ENCODE peak calls at places on chromosomes 6 and 20, in four cellular contexts. X is spleen, D is H1, B is HepG2. W is an unnamed sample.

GRCh38 chr20:9200196-9200595 is 131.3 kb downstream of the PLCB4 start:
- DNase-seq in D (no peak), B (no peak), X (no peak), W (no peak)

GRCh38 chr6:24188571-24188970 is 62.6 kb downstream of the NRSN1 start:
- DNase-seq in B (no peak), X (no peak), D (no peak), W (no peak)

GRCh38 chr6:105051941-105052471 is 95.1 kb downstream of the LIN28B start:
- DNase-seq in D (no peak), X (no peak), B (no peak), W (no peak)

GRCh38 chr6:100118301-100118700 is 124.3 kb upstream of the MCHR2 start:
- DNase-seq in D (no peak), B (no peak), X (no peak), W (no peak)

GRCh38 chr20:33858666-33859065 is 47.5 kb downstream of the CHMP4B start:
- DNase-seq in B (no peak), X (no peak), D (no peak), W (no peak)

GRCh38 chr6:156775717-156776116 is 1.5 kb upstream of the ARID1B start:
- DNase-seq in X (no peak), D (no peak), B (no peak), W (no peak)

GRCh38 chr6:148968636-148969270 is 221.9 kb downstream of the UST start:
- DNase-seq in D (no peak), X (no peak), B (peak), W (no peak)

GRCh38 chr6:31180500-31180899 is 10.0 kb upstream of the POU5F1 start:
- DNase-seq in X (peak), B (no peak), D (no peak), W (peak)

GRCh38 chr20:41854765-41855164 is 236.6 kb upstream of the CHD6 start:
- DNase-seq in D (no peak), X (no peak), B (no peak), W (no peak)

GRCh38 chr6:88586371-88587157 is 376.9 kb downstream of the RNGTT start:
- DNase-seq in B (no peak), D (no peak), X (no peak), W (peak)

DNA sequence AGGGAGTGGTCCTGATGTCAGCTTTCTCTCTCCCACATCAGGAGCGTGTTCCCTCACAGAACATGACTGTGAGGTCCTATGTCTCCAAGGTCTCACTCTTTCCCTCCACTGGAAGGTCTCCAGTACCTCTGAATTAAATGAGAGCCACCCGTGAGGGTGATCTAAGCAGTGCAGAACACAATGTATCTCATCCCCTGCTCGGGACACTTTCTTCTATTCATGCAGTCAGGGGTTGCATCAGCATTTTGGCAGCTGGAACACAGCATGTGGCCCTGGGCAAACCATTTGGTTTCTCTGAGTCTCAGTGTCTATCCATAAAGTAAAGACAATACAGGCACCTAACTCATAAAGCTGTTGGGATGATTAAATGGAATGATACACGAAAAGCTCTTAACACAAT is 34.2 kb downstream of the MAFB start:
- DNase-seq in D (no peak), B (no peak), X (no peak), W (no peak)
- H3K4me3 ChIP-seq in D (no peak), B (no peak), X (no peak), W (no peak)

DNA sequence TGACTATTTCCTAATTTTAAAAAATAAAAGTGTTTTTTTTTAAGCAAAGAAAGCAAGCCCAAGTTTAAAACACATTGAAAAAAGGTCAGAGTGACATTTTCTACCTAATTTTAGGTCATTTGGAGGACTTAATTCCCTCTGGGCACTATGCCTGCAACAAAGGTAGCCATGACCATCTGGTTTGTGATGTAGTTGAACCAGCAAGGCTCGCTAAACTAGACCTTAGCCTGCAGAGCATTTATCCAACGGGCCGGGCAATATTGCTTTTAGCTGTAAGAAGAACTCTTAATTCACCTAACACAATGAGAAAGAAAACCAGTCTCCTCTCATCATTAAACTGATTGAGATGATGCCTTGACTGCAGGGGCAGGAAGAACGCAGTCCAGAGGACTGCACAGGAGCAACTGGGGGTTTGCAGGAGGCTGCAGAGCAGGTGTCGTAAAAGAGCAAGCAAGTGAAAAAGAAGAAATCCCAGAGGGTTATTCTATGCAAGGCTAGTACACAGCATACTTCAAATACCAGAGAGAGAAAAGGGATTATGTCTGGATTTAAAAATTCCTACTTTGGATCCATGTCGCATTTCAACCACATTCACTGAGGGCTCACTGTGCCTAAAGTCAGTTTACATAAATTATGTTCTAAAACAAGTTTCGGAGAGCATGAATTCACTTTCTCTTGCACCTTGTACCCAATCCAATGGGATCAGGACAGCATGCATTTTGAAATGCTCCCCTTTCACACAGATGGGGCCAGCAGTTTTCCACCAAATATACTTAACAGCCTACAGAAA is 12.8 kb downstream of the TRAF3IP2 start:
- DNase-seq in X (no peak), B (no peak), D (no peak), W (no peak)
- TF ChIP-seq POLR2AphosphoS5 in X (no peak), B (no peak), D (no peak), W (no peak)

GRCh38 chr6:53802582-53802981 is 7.8 kb downstream of the LRRC1 start:
- DNase-seq in D (no peak), X (no peak), B (no peak), W (no peak)
- H3K4me3 ChIP-seq in D (no peak), X (no peak), B (no peak), W (no peak)

DNA sequence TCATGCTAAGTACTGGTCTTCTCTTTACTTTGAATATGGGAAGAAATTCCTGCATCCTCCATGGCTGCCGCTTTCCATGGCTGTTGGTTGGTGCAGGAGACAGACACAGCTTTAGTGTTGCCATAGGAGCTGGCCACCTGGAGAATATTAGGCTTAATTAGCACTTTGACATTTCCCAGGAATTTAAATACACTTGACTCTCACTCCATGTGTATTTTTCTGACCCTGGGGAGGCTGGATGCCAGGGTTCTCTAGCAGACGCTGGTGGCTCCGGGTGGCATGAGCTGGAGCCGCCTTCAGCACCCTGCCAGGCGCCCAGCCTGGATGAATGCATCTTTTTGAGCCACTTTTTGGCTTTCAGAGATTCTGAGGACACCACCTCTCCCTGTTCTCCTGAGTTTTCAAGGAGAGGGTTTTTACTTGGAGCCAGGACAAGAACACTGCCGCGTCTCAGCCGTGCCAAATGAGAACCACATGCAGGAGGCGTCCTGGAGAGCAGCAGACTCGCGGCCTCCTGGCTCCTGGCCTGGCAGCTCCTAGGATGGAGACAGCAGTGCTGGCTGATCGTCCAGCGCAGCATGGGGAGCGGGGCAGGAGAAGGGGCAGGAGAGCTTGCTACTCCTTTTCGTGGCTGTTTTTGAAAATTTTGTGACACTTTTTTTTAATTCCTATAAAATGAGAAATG is 258.8 kb downstream of the SMOC2 start:
- DNase-seq in B (no peak), X (no peak), D (no peak), W (peak)
- TF ChIP-seq POLR2AphosphoS5 in B (no peak), X (no peak), D (no peak), W (peak)

GRCh38 chr6:34145161-34146020 is 496 bp downstream of the GRM4 start:
- DNase-seq in B (no peak), D (no peak), X (peak), W (peak)
- H3K4me3 ChIP-seq in B (no peak), D (peak), X (peak), W (peak)

GRCh38 chr6:144064831-144065668 is 30.3 kb downstream of the SF3B5 start:
- DNase-seq in D (no peak), X (peak), B (no peak), W (no peak)
- TF ChIP-seq POLR2AphosphoS5 in D (no peak), X (no peak), B (no peak), W (no peak)

GRCh38 chr6:160103825-160104100 is 17.9 kb upstream of the SLC22A1 start:
- DNase-seq in B (no peak), X (peak), D (no peak), W (no peak)
- H3K4me3 ChIP-seq in B (no peak), X (no peak), D (no peak), W (no peak)

DNA sequence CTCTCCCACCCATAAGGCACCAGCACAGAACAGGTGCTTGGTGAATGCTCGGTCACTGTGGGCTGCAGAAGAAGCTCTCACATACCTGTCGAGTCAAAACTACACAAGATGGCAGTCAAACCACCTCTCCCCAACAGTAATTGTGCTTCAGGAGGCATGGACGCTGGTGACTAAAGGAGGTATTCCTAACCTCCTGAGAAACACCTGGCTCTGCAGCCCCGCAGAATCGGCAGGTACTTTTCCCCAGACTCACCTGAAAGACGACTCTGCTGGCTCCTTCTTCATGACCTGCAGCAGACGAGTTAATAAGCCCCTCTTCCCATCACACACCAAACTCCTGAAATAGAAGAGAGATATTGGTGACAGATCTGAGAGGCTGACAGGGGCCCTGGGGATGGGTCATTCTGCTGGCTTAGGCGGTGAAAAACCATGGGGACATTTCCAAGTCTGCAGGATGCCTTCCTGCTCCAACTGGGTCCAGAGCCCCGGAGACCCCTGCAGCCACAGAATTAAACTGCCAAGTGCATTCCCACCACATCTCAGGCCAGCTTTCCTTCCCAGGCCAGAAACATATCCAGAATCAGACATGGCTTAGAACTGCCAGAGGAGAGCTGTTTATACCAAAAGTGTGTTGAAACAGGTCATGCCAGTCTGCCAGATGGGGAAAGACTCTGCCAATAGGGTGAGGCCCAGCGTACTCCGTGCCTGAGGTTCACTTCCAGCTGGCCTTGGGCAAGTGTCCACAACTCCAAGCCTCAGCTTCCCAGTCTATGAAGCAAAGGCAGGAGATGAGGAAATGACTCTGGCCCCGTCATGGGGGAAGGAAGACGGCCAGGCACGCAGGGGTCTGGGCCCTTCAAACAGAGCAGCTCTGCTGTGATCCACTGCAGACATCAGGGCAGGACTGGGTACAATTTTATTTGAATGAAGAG is 53.0 kb downstream of the MYH7B start:
- DNase-seq in B (no peak), X (peak), D (no peak), W (peak)
- TF ChIP-seq POLR2AphosphoS5 in B (no peak), X (peak), D (no peak), W (no peak)